ENCODE peak calls at places on chromosomes 5 and 9, in five cellular contexts. W is iPS-NIHi11; E is hippocampal formation; D is mesendoderm; X is naive thymus-derived CD4-positive, alpha-beta T cell. G is an unnamed sample.

GRCh38 chr9:120741701-120742100 is 27.4 kb upstream of the MEGF9 start:
- DNase-seq in E (no peak), D (no peak), X (no peak), W (no peak), G (no peak)

GRCh38 chr5:143562935-143563334 is 159.4 kb upstream of the NR3C1 start:
- DNase-seq in X (no peak), W (no peak), E (no peak), D (no peak), G (peak)

GRCh38 chr9:107492381-107492780 is 2.8 kb upstream of the KLF4 start:
- DNase-seq in E (no peak), X (no peak), D (no peak), W (no peak), G (peak)

GRCh38 chr9:91944711-91945110 is 5.3 kb downstream of the ROR2 start:
- DNase-seq in W (no peak), X (no peak), D (no peak), E (no peak), G (no peak)

GRCh38 chr5:154198611-154199230 is 8.2 kb downstream of the GALNT10 start:
- DNase-seq in W (no peak), D (peak), X (no peak), E (no peak), G (peak)

GRCh38 chr5:10577371-10578291 is 13.8 kb downstream of the ANKRD33B start:
- DNase-seq in W (no peak), D (peak), E (no peak), X (no peak), G (peak)

GRCh38 chr5:154313360-154314017 is 123.0 kb downstream of the GALNT10 start:
- DNase-seq in X (no peak), E (no peak), D (no peak), W (no peak), G (no peak)

GRCh38 chr5:146042628-146043279 is 62.6 kb downstream of the PLAC8L1 start:
- DNase-seq in E (no peak), D (no peak), W (no peak), X (no peak), G (no peak)

GRCh38 chr5:55427157-55427556 is 107.6 kb downstream of the PLPP1 start:
- DNase-seq in D (no peak), W (no peak), E (no peak), X (no peak), G (peak)

GRCh38 chr5:142281012-142281374 is 43.8 kb downstream of the SPRY4 start:
- DNase-seq in W (no peak), X (no peak), E (no peak), D (no peak), G (no peak)

GRCh38 chr5:181260720-181261319 is at the start of gene TRIM52:
- DNase-seq in X (peak), E (no peak), D (peak), W (peak), G (peak)

GRCh38 chr9:89448381-89448780 is 49.5 kb downstream of the SEMA4D start:
- DNase-seq in E (peak), W (no peak), X (no peak), D (no peak), G (no peak)

GRCh38 chr9:94945191-94946144 is 219.0 kb downstream of the AOPEP start:
- DNase-seq in X (no peak), W (no peak), D (peak), E (peak), G (peak)

GRCh38 chr5:4862500-4862899 is 277.6 kb upstream of the ADAMTS16 start:
- DNase-seq in X (no peak), W (peak), E (no peak), D (peak), G (no peak)

GRCh38 chr9:96185518-96186156 is 116.3 kb downstream of the HSD17B3 start:
- DNase-seq in W (no peak), X (no peak), D (no peak), E (no peak), G (no peak)